ENCODE peak calls at places on chromosomes 12 and 14, in four cellular contexts. One of them, this sample, is unnamed.

GRCh38 chr12:12230275-12230674 is 36.6 kb downstream of the LRP6 start:
- DNase-seq in astrocyte of the spinal cord: no peak
- DNase-seq in HCT116: no peak
- DNase-seq in HFF-Myc: no peak
- DNase-seq in this sample: no peak

GRCh38 chr14:26605602-26606001 is 7.8 kb upstream of the NOVA1 start:
- DNase-seq in astrocyte of the spinal cord: no peak
- DNase-seq in HCT116: no peak
- DNase-seq in HFF-Myc: no peak
- DNase-seq in this sample: no peak

GRCh38 chr12:128075332-128075731 is 191.6 kb upstream of the TMEM132C start:
- DNase-seq in astrocyte of the spinal cord: no peak
- DNase-seq in HCT116: no peak
- DNase-seq in HFF-Myc: no peak
- DNase-seq in this sample: no peak

GRCh38 chr12:7207866-7208612 is 18.6 kb downstream of the PEX5 start:
- DNase-seq in astrocyte of the spinal cord: no peak
- DNase-seq in HCT116: no peak
- DNase-seq in HFF-Myc: no peak
- DNase-seq in this sample: no peak

GRCh38 chr14:89429206-89430091 is 12.4 kb upstream of the FOXN3 start:
- DNase-seq in astrocyte of the spinal cord: peak
- DNase-seq in HCT116: no peak
- DNase-seq in HFF-Myc: no peak
- DNase-seq in this sample: no peak

GRCh38 chr12:117622741-117623140 is 261.3 kb upstream of the NOS1 start:
- DNase-seq in astrocyte of the spinal cord: no peak
- DNase-seq in HCT116: no peak
- DNase-seq in HFF-Myc: no peak
- DNase-seq in this sample: no peak

GRCh38 chr12:8077207-8077606 is 4.9 kb upstream of the NECAP1 start:
- DNase-seq in astrocyte of the spinal cord: peak
- DNase-seq in HCT116: no peak
- DNase-seq in HFF-Myc: peak
- DNase-seq in this sample: no peak

GRCh38 chr14:94989946-94990345 is 167.4 kb downstream of the DICER1 start:
- DNase-seq in astrocyte of the spinal cord: no peak
- DNase-seq in HCT116: no peak
- DNase-seq in HFF-Myc: no peak
- DNase-seq in this sample: no peak

GRCh38 chr14:98177551-98177950 is 1094.4 kb downstream of the BCL11B start:
- DNase-seq in astrocyte of the spinal cord: no peak
- DNase-seq in HCT116: no peak
- DNase-seq in HFF-Myc: no peak
- DNase-seq in this sample: no peak

GRCh38 chr12:63362801-63363200 is 211.8 kb upstream of the AVPR1A start:
- DNase-seq in astrocyte of the spinal cord: peak
- DNase-seq in HCT116: no peak
- DNase-seq in HFF-Myc: peak
- DNase-seq in this sample: no peak

GRCh38 chr12:25051171-25051570 is 102.3 kb upstream of the BCAT1 start:
- DNase-seq in astrocyte of the spinal cord: no peak
- DNase-seq in HCT116: no peak
- DNase-seq in HFF-Myc: no peak
- DNase-seq in this sample: no peak

GRCh38 chr12:63905523-63905922 is 61.0 kb downstream of the SRGAP1 start:
- DNase-seq in astrocyte of the spinal cord: no peak
- DNase-seq in HCT116: no peak
- DNase-seq in HFF-Myc: no peak
- DNase-seq in this sample: no peak

GRCh38 chr12:93441111-93441616 is 583 bp downstream of the UBE2N start:
- DNase-seq in astrocyte of the spinal cord: peak
- DNase-seq in HCT116: no peak
- DNase-seq in HFF-Myc: no peak
- DNase-seq in this sample: no peak

GRCh38 chr14:93914278-93914677 is 12.9 kb upstream of the FAM181A start:
- DNase-seq in astrocyte of the spinal cord: no peak
- DNase-seq in HCT116: no peak
- DNase-seq in HFF-Myc: no peak
- DNase-seq in this sample: no peak

GRCh38 chr14:104938960-104939359 is 14.3 kb downstream of the PLD4 start:
- DNase-seq in astrocyte of the spinal cord: no peak
- DNase-seq in HCT116: no peak
- DNase-seq in HFF-Myc: no peak
- DNase-seq in this sample: no peak

GRCh38 chr12:5392961-5393360 is 38.9 kb upstream of the NTF3 start:
- DNase-seq in astrocyte of the spinal cord: no peak
- DNase-seq in HCT116: no peak
- DNase-seq in HFF-Myc: no peak
- DNase-seq in this sample: no peak

GRCh38 chr14:92453691-92454090 is 59.9 kb upstream of the RIN3 start:
- DNase-seq in astrocyte of the spinal cord: no peak
- DNase-seq in HCT116: no peak
- DNase-seq in HFF-Myc: no peak
- DNase-seq in this sample: no peak

GRCh38 chr14:75205586-75205985 is 29.2 kb upstream of the TMED10 start:
- DNase-seq in astrocyte of the spinal cord: peak
- DNase-seq in HCT116: no peak
- DNase-seq in HFF-Myc: no peak
- DNase-seq in this sample: no peak

GRCh38 chr12:53067074-53067992 is 11.9 kb downstream of the SPRYD3 start:
- DNase-seq in astrocyte of the spinal cord: no peak
- DNase-seq in HCT116: no peak
- DNase-seq in HFF-Myc: no peak
- DNase-seq in this sample: no peak

GRCh38 chr14:73753043-73753886 is 39.1 kb upstream of the PNMA1 start:
- DNase-seq in astrocyte of the spinal cord: peak
- DNase-seq in HCT116: no peak
- DNase-seq in HFF-Myc: no peak
- DNase-seq in this sample: no peak

GRCh38 chr14:37763266-37763665 is 167.8 kb downstream of the TTC6 start:
- DNase-seq in astrocyte of the spinal cord: no peak
- DNase-seq in HCT116: no peak
- DNase-seq in HFF-Myc: no peak
- DNase-seq in this sample: no peak
- TF ChIP-seq CTCF in astrocyte of the spinal cord: no peak
- TF ChIP-seq CTCF in HCT116: no peak
- TF ChIP-seq CTCF in HFF-Myc: no peak
- TF ChIP-seq CTCF in this sample: no peak

GRCh38 chr12:57158186-57158585 is 10.8 kb upstream of the LRP1-AS start:
- DNase-seq in astrocyte of the spinal cord: no peak
- DNase-seq in HCT116: no peak
- DNase-seq in HFF-Myc: no peak
- DNase-seq in this sample: no peak
- H3K4me3 ChIP-seq in astrocyte of the spinal cord: no peak
- H3K4me3 ChIP-seq in HCT116: no peak
- H3K4me3 ChIP-seq in HFF-Myc: no peak
- H3K4me3 ChIP-seq in this sample: no peak

GRCh38 chr12:817941-818600 is 65.7 kb downstream of the WNK1 start:
- DNase-seq in astrocyte of the spinal cord: no peak
- DNase-seq in HCT116: no peak
- DNase-seq in HFF-Myc: no peak
- DNase-seq in this sample: no peak

GRCh38 chr12:823043-823698 is 70.8 kb downstream of the WNK1 start:
- DNase-seq in astrocyte of the spinal cord: no peak
- DNase-seq in HCT116: no peak
- DNase-seq in HFF-Myc: no peak
- DNase-seq in this sample: no peak

GRCh38 chr12:820336-820735 is 68.0 kb downstream of the WNK1 start:
- DNase-seq in astrocyte of the spinal cord: no peak
- DNase-seq in HCT116: no peak
- DNase-seq in HFF-Myc: no peak
- DNase-seq in this sample: no peak

GRCh38 chr12:818733-819132 is 66.4 kb downstream of the WNK1 start:
- DNase-seq in astrocyte of the spinal cord: no peak
- DNase-seq in HCT116: no peak
- DNase-seq in HFF-Myc: no peak
- DNase-seq in this sample: no peak
- TF ChIP-seq CTCF in astrocyte of the spinal cord: peak
- TF ChIP-seq CTCF in HCT116: no peak
- TF ChIP-seq CTCF in HFF-Myc: no peak
- TF ChIP-seq CTCF in this sample: no peak

GRCh38 chr12:123949118-123949774 is 23.4 kb downstream of the CCDC92 start:
- DNase-seq in astrocyte of the spinal cord: no peak
- DNase-seq in HCT116: no peak
- DNase-seq in HFF-Myc: no peak
- DNase-seq in this sample: no peak
- H3K4me3 ChIP-seq in astrocyte of the spinal cord: no peak
- H3K4me3 ChIP-seq in HCT116: no peak
- H3K4me3 ChIP-seq in HFF-Myc: no peak
- H3K4me3 ChIP-seq in this sample: no peak

DNA sequence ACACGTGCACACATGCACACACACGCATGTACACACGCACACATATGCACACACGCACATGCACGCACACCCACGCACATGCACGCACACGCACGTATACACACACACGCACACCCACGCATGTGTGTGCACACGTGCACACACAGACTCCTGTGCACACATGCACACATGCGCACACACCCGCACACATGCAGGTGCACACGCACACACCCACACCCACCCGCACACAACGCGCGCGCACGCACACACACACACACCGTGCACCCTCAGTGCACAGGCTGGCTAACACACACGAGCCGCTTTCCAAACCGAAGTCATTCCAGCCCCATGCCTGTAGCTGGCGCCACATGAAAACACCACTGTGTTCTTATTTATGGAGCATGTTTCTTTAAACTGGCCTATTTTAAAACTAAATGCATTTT is 45.3 kb downstream of the GALNT9 start:
- DNase-seq in astrocyte of the spinal cord: no peak
- DNase-seq in HCT116: no peak
- DNase-seq in HFF-Myc: no peak
- DNase-seq in this sample: no peak
- TF ChIP-seq CTCF in astrocyte of the spinal cord: peak
- TF ChIP-seq CTCF in HCT116: peak
- TF ChIP-seq CTCF in HFF-Myc: peak
- TF ChIP-seq CTCF in this sample: peak

GRCh38 chr14:87017335-87017734 is 975.6 kb downstream of the GALC start:
- DNase-seq in astrocyte of the spinal cord: no peak
- DNase-seq in HCT116: no peak
- DNase-seq in HFF-Myc: no peak
- DNase-seq in this sample: no peak
- H3K4me3 ChIP-seq in astrocyte of the spinal cord: no peak
- H3K4me3 ChIP-seq in HCT116: no peak
- H3K4me3 ChIP-seq in HFF-Myc: no peak
- H3K4me3 ChIP-seq in this sample: no peak

This sample was measured in epithelial cell of proximal tubule.